ENCODE peak calls at places on chromosomes 5 and 9, in five cellular contexts. P is EL, Z is kidney glomerular epithelial cell, X is GM03348, K is hypothalamus. G is an unnamed sample.

GRCh38 chr9:106933470-106933869 is 70.5 kb downstream of the ZNF462 start:
- DNase-seq in P (no peak), Z (no peak), X (no peak), K (no peak), G (no peak)

GRCh38 chr5:41508696-41509398 is 1.6 kb downstream of the PLCXD3 start:
- DNase-seq in P (no peak), Z (no peak), X (no peak), K (no peak), G (no peak)

GRCh38 chr9:134832471-134832870 is 48.1 kb upstream of the FCN2 start:
- DNase-seq in P (no peak), Z (no peak), X (no peak), K (no peak), G (no peak)

GRCh38 chr5:173573126-173573960 is 43.1 kb downstream of the BOD1 start:
- DNase-seq in P (peak; percentile 75), Z (peak; percentile 15), X (peak; percentile 94), K (peak; percentile 62), G (peak; percentile 88)

GRCh38 chr5:175686396-175686795 is 28.5 kb downstream of the HRH2 start:
- DNase-seq in P (no peak), Z (no peak), X (no peak), K (no peak), G (no peak)

GRCh38 chr9:110021891-110022290 is 186.1 kb downstream of the C9orf152 start:
- DNase-seq in P (no peak), Z (no peak), X (no peak), K (no peak), G (no peak)

GRCh38 chr9:89481161-89481915 is 16.6 kb downstream of the SEMA4D start:
- DNase-seq in P (no peak), Z (no peak), X (no peak), K (no peak), G (no peak)

GRCh38 chr5:165134146-165134545 is 1628.7 kb downstream of the MAT2B start:
- DNase-seq in P (no peak), Z (no peak), X (no peak), K (no peak), G (no peak)

GRCh38 chr9:81609782-81610738 is 79.3 kb downstream of the TLE1 start:
- DNase-seq in P (peak; percentile 55), Z (peak; percentile 95), X (peak; percentile 48), K (no peak), G (peak; percentile 62)

GRCh38 chr5:81819556-81820314 is 68.8 kb upstream of the SSBP2 start:
- DNase-seq in P (peak; percentile 26), Z (no peak), X (peak; percentile 11), K (no peak), G (peak; percentile 44)

GRCh38 chr9:120265791-120266190 is 314.2 kb downstream of the CDK5RAP2 start:
- DNase-seq in P (no peak), Z (no peak), X (no peak), K (no peak), G (no peak)

GRCh38 chr5:140295414-140295813 is 7.5 kb downstream of the PFDN1 start:
- DNase-seq in P (peak; percentile 99), Z (peak; percentile 95), X (peak; percentile 43), K (no peak), G (peak; percentile 92)

GRCh38 chr5:111197523-111197922 is 26.7 kb upstream of the CAMK4 start:
- DNase-seq in P (peak; percentile 13), Z (no peak), X (no peak), K (no peak), G (peak; percentile 12)

GRCh38 chr5:111550282-111551020 is 38.1 kb upstream of the STARD4 start:
- DNase-seq in P (peak; percentile 96), Z (peak; percentile 98), X (peak; percentile 92), K (peak; percentile 6), G (peak; percentile 94)

GRCh38 chr5:67035098-67035740 is 161.4 kb downstream of the CD180 start:
- DNase-seq in P (no peak), Z (no peak), X (no peak), K (no peak), G (no peak)

GRCh38 chr5:42718591-42718990 is 38.0 kb upstream of the CCDC152 start:
- DNase-seq in P (no peak), Z (peak; percentile 78), X (no peak), K (no peak), G (peak; percentile 57)

GRCh38 chr5:159910207-159910842 is 6.0 kb upstream of the ADRA1B start:
- DNase-seq in P (no peak), Z (no peak), X (no peak), K (no peak), G (no peak)

GRCh38 chr5:83162598-83162997 is 85.3 kb downstream of the XRCC4 start:
- DNase-seq in P (no peak), Z (no peak), X (no peak), K (no peak), G (no peak)

GRCh38 chr5:176714067-176714466 is 66.8 kb downstream of the TSPAN17 start:
- DNase-seq in P (peak; percentile 57), Z (no peak), X (no peak), K (no peak), G (no peak)

GRCh38 chr5:168209561-168209960 is 81.9 kb upstream of the WWC1 start:
- DNase-seq in P (no peak), Z (no peak), X (peak; percentile 49), K (no peak), G (peak; percentile 70)

GRCh38 chr5:121968910-121969607 is 7.3 kb downstream of the SRFBP1 start:
- DNase-seq in P (peak; percentile 99), Z (peak; percentile 92), X (peak; percentile 76), K (no peak), G (peak; percentile 95)

GRCh38 chr5:99122976-99123375 is 194.2 kb upstream of the CHD1 start:
- DNase-seq in P (peak; percentile 18), Z (no peak), X (no peak), K (no peak), G (peak; percentile 15)

GRCh38 chr9:24738421-24738961 is 192.8 kb upstream of the IZUMO3 start:
- DNase-seq in P (no peak), Z (no peak), X (no peak), K (no peak), G (no peak)

GRCh38 chr5:115236599-115236998 is 26.1 kb downstream of the PGGT1B start:
- DNase-seq in P (no peak), Z (no peak), X (no peak), K (no peak), G (no peak)

GRCh38 chr5:5105531-5105930 is 34.6 kb upstream of the ADAMTS16 start:
- DNase-seq in P (no peak), Z (no peak), X (no peak), K (no peak), G (no peak)

GRCh38 chr5:82918311-82919031 is 158.7 kb downstream of the TMEM167A start:
- DNase-seq in P (peak; percentile 7), Z (peak; percentile 84), X (no peak), K (no peak), G (peak; percentile 12)

GRCh38 chr9:18739127-18739526 is 265.2 kb downstream of the ADAMTSL1 start:
- DNase-seq in P (no peak), Z (no peak), X (no peak), K (no peak), G (no peak)

GRCh38 chr5:61330879-61331406 is 1.1 kb upstream of the ZSWIM6 start:
- DNase-seq in P (peak; percentile 77), Z (peak; percentile 79), X (peak; percentile 83), K (no peak), G (peak; percentile 95)

GRCh38 chr5:171316258-171317121 is 7.4 kb downstream of the TLX3 start:
- DNase-seq in P (no peak), Z (no peak), X (no peak), K (no peak), G (peak; percentile 54)

GRCh38 chr5:3321923-3322322 is 273.7 kb upstream of the IRX1 start:
- DNase-seq in P (no peak), Z (no peak), X (no peak), K (no peak), G (no peak)

GRCh38 chr9:5629312-5630037 is 568 bp downstream of the RIC1 start:
- DNase-seq in P (peak; percentile 43), Z (no peak), X (peak; percentile 47), K (no peak), G (peak; percentile 65)

GRCh38 chr5:93611900-93612898 is 29.2 kb downstream of the NR2F1 start:
- DNase-seq in P (peak; percentile 47), Z (peak; percentile 21), X (peak; percentile 55), K (no peak), G (peak; percentile 72)

G was measured in astrocyte of the hippocampus.